ENCODE peak calls at places on chromosomes 11 and 22, in nine cellular contexts. One of them, this sample, is unnamed.

GRCh38 chr11:44596541-44597276 is 31.2 kb downstream of the CD82 start:
- DNase-seq in RWPE1: no peak
- DNase-seq in hepatocyte: no peak
- DNase-seq in IMR-90: no peak
- DNase-seq in A673: no peak
- DNase-seq in A549: no peak
- DNase-seq in GM06990: peak; percentile 81
- DNase-seq in GM13977: peak; percentile 70
- DNase-seq in activated CD8-positive, alpha-beta T cell treated with anti-CD3 and anti-CD28 coated beads for 36 hours: peak; percentile 89
- DNase-seq in this sample: peak; percentile 69

GRCh38 chr22:47205081-47205491 is 442.6 kb downstream of the TBC1D22A start:
- DNase-seq in RWPE1: no peak
- DNase-seq in hepatocyte: peak; percentile 2
- DNase-seq in IMR-90: no peak
- DNase-seq in A673: no peak
- DNase-seq in A549: no peak
- DNase-seq in GM06990: no peak
- DNase-seq in GM13977: no peak
- DNase-seq in activated CD8-positive, alpha-beta T cell treated with anti-CD3 and anti-CD28 coated beads for 36 hours: no peak
- DNase-seq in this sample: no peak

GRCh38 chr11:100863080-100863581 is 176.0 kb downstream of the ARHGAP42 start:
- DNase-seq in RWPE1: no peak
- DNase-seq in hepatocyte: peak; percentile 50
- DNase-seq in IMR-90: peak; percentile 95
- DNase-seq in A673: peak; percentile 45
- DNase-seq in A549: no peak
- DNase-seq in GM06990: no peak
- DNase-seq in GM13977: no peak
- DNase-seq in activated CD8-positive, alpha-beta T cell treated with anti-CD3 and anti-CD28 coated beads for 36 hours: peak; percentile 6
- DNase-seq in this sample: no peak

GRCh38 chr22:38935023-38935422 is 22.4 kb upstream of the APOBEC3A start:
- DNase-seq in RWPE1: peak; percentile 40
- DNase-seq in hepatocyte: no peak
- DNase-seq in IMR-90: no peak
- DNase-seq in A673: no peak
- DNase-seq in A549: no peak
- DNase-seq in GM06990: no peak
- DNase-seq in GM13977: no peak
- DNase-seq in activated CD8-positive, alpha-beta T cell treated with anti-CD3 and anti-CD28 coated beads for 36 hours: no peak
- DNase-seq in this sample: no peak

GRCh38 chr11:132999031-132999430 is 533.3 kb downstream of the OPCML start:
- DNase-seq in RWPE1: no peak
- DNase-seq in hepatocyte: no peak
- DNase-seq in IMR-90: no peak
- DNase-seq in A673: peak; percentile 24
- DNase-seq in A549: no peak
- DNase-seq in GM06990: no peak
- DNase-seq in GM13977: no peak
- DNase-seq in activated CD8-positive, alpha-beta T cell treated with anti-CD3 and anti-CD28 coated beads for 36 hours: no peak
- DNase-seq in this sample: no peak

GRCh38 chr22:20503816-20504215 is 3.6 kb upstream of the MED15 start:
- DNase-seq in RWPE1: no peak
- DNase-seq in hepatocyte: no peak
- DNase-seq in IMR-90: no peak
- DNase-seq in A673: peak; percentile 29
- DNase-seq in A549: no peak
- DNase-seq in GM06990: no peak
- DNase-seq in GM13977: no peak
- DNase-seq in activated CD8-positive, alpha-beta T cell treated with anti-CD3 and anti-CD28 coated beads for 36 hours: no peak
- DNase-seq in this sample: no peak

GRCh38 chr11:100827934-100828661 is 141.0 kb downstream of the ARHGAP42 start:
- DNase-seq in RWPE1: peak; percentile 8
- DNase-seq in hepatocyte: peak; percentile 68
- DNase-seq in IMR-90: peak; percentile 84
- DNase-seq in A673: peak; percentile 41
- DNase-seq in A549: peak; percentile 18
- DNase-seq in GM06990: peak; percentile 11
- DNase-seq in GM13977: no peak
- DNase-seq in activated CD8-positive, alpha-beta T cell treated with anti-CD3 and anti-CD28 coated beads for 36 hours: peak; percentile 6
- DNase-seq in this sample: peak; percentile 5

GRCh38 chr11:67649634-67650540 is 643 bp downstream of the ACY3 start:
- DNase-seq in RWPE1: no peak
- DNase-seq in hepatocyte: no peak
- DNase-seq in IMR-90: no peak
- DNase-seq in A673: no peak
- DNase-seq in A549: no peak
- DNase-seq in GM06990: peak; percentile 82
- DNase-seq in GM13977: no peak
- DNase-seq in activated CD8-positive, alpha-beta T cell treated with anti-CD3 and anti-CD28 coated beads for 36 hours: peak; percentile 43
- DNase-seq in this sample: no peak

GRCh38 chr22:22384668-22385244 is 123.8 kb downstream of the ZNF280B start:
- DNase-seq in RWPE1: no peak
- DNase-seq in hepatocyte: no peak
- DNase-seq in IMR-90: no peak
- DNase-seq in A673: no peak
- DNase-seq in A549: no peak
- DNase-seq in GM06990: no peak
- DNase-seq in GM13977: no peak
- DNase-seq in activated CD8-positive, alpha-beta T cell treated with anti-CD3 and anti-CD28 coated beads for 36 hours: no peak
- DNase-seq in this sample: no peak

GRCh38 chr11:119728226-119728626 is 774 bp downstream of the NECTIN1 start:
- DNase-seq in RWPE1: no peak
- DNase-seq in hepatocyte: no peak
- DNase-seq in IMR-90: no peak
- DNase-seq in A673: no peak
- DNase-seq in A549: peak; percentile 37
- DNase-seq in GM06990: no peak
- DNase-seq in GM13977: peak; percentile 71
- DNase-seq in activated CD8-positive, alpha-beta T cell treated with anti-CD3 and anti-CD28 coated beads for 36 hours: peak; percentile 29
- DNase-seq in this sample: peak; percentile 66

GRCh38 chr11:119134389-119134978 is 13.1 kb downstream of the HINFP start:
- DNase-seq in RWPE1: no peak
- DNase-seq in hepatocyte: no peak
- DNase-seq in IMR-90: no peak
- DNase-seq in A673: peak; percentile 31
- DNase-seq in A549: peak; percentile 47
- DNase-seq in GM06990: no peak
- DNase-seq in GM13977: no peak
- DNase-seq in activated CD8-positive, alpha-beta T cell treated with anti-CD3 and anti-CD28 coated beads for 36 hours: no peak
- DNase-seq in this sample: no peak

GRCh38 chr11:125341676-125342075 is 154.4 kb downstream of the FEZ1 start:
- DNase-seq in RWPE1: no peak
- DNase-seq in hepatocyte: no peak
- DNase-seq in IMR-90: no peak
- DNase-seq in A673: no peak
- DNase-seq in A549: no peak
- DNase-seq in GM06990: no peak
- DNase-seq in GM13977: no peak
- DNase-seq in activated CD8-positive, alpha-beta T cell treated with anti-CD3 and anti-CD28 coated beads for 36 hours: no peak
- DNase-seq in this sample: no peak

GRCh38 chr11:133040289-133040893 is 491.9 kb downstream of the OPCML start:
- DNase-seq in RWPE1: no peak
- DNase-seq in hepatocyte: peak; percentile 41
- DNase-seq in IMR-90: peak; percentile 3
- DNase-seq in A673: no peak
- DNase-seq in A549: no peak
- DNase-seq in GM06990: no peak
- DNase-seq in GM13977: no peak
- DNase-seq in activated CD8-positive, alpha-beta T cell treated with anti-CD3 and anti-CD28 coated beads for 36 hours: no peak
- DNase-seq in this sample: no peak

GRCh38 chr11:64406221-64406946 is 47.4 kb downstream of the RPS6KA4 start:
- DNase-seq in RWPE1: no peak
- DNase-seq in hepatocyte: peak; percentile 54
- DNase-seq in IMR-90: peak; percentile 6
- DNase-seq in A673: no peak
- DNase-seq in A549: no peak
- DNase-seq in GM06990: no peak
- DNase-seq in GM13977: no peak
- DNase-seq in activated CD8-positive, alpha-beta T cell treated with anti-CD3 and anti-CD28 coated beads for 36 hours: no peak
- DNase-seq in this sample: no peak

GRCh38 chr22:44270556-44270880 is 42.2 kb downstream of the SHISAL1 start:
- DNase-seq in RWPE1: no peak
- DNase-seq in hepatocyte: no peak
- DNase-seq in IMR-90: no peak
- DNase-seq in A673: no peak
- DNase-seq in A549: no peak
- DNase-seq in GM06990: no peak
- DNase-seq in GM13977: no peak
- DNase-seq in activated CD8-positive, alpha-beta T cell treated with anti-CD3 and anti-CD28 coated beads for 36 hours: no peak
- DNase-seq in this sample: no peak

GRCh38 chr11:120805960-120806555 is 217.8 kb upstream of the TBCEL start:
- DNase-seq in RWPE1: no peak
- DNase-seq in hepatocyte: no peak
- DNase-seq in IMR-90: no peak
- DNase-seq in A673: no peak
- DNase-seq in A549: no peak
- DNase-seq in GM06990: no peak
- DNase-seq in GM13977: no peak
- DNase-seq in activated CD8-positive, alpha-beta T cell treated with anti-CD3 and anti-CD28 coated beads for 36 hours: no peak
- DNase-seq in this sample: no peak

GRCh38 chr11:25423436-25424184 is 908.3 kb upstream of the ANO3 start:
- DNase-seq in RWPE1: peak; percentile 8
- DNase-seq in hepatocyte: no peak
- DNase-seq in IMR-90: peak; percentile 29
- DNase-seq in A673: no peak
- DNase-seq in A549: no peak
- DNase-seq in GM06990: no peak
- DNase-seq in GM13977: no peak
- DNase-seq in activated CD8-positive, alpha-beta T cell treated with anti-CD3 and anti-CD28 coated beads for 36 hours: no peak
- DNase-seq in this sample: no peak

GRCh38 chr22:31347251-31348008 is 1.3 kb upstream of the PATZ1 start:
- DNase-seq in RWPE1: peak; percentile 35
- DNase-seq in hepatocyte: peak; percentile 85
- DNase-seq in IMR-90: peak; percentile 62
- DNase-seq in A673: peak; percentile 91
- DNase-seq in A549: peak; percentile 20
- DNase-seq in GM06990: peak; percentile 86
- DNase-seq in GM13977: peak; percentile 67
- DNase-seq in activated CD8-positive, alpha-beta T cell treated with anti-CD3 and anti-CD28 coated beads for 36 hours: peak; percentile 74
- DNase-seq in this sample: peak; percentile 68

GRCh38 chr11:107858217-107859070 is at the start of gene SLC35F2:
- DNase-seq in RWPE1: peak; percentile 75
- DNase-seq in hepatocyte: peak; percentile 75
- DNase-seq in IMR-90: peak; percentile 37
- DNase-seq in A673: peak; percentile 92
- DNase-seq in A549: peak; percentile 55
- DNase-seq in GM06990: peak; percentile 92
- DNase-seq in GM13977: peak; percentile 82
- DNase-seq in activated CD8-positive, alpha-beta T cell treated with anti-CD3 and anti-CD28 coated beads for 36 hours: peak; percentile 83
- DNase-seq in this sample: peak; percentile 88

GRCh38 chr22:20777420-20778177 is 3.7 kb downstream of the SERPIND1 start:
- DNase-seq in RWPE1: peak; percentile 64
- DNase-seq in hepatocyte: peak; percentile 84
- DNase-seq in IMR-90: peak; percentile 94
- DNase-seq in A673: peak; percentile 61
- DNase-seq in A549: peak; percentile 69
- DNase-seq in GM06990: no peak
- DNase-seq in GM13977: no peak
- DNase-seq in activated CD8-positive, alpha-beta T cell treated with anti-CD3 and anti-CD28 coated beads for 36 hours: no peak
- DNase-seq in this sample: no peak

GRCh38 chr22:42114721-42115120 is 15.9 kb downstream of the CYP2D6 start:
- DNase-seq in RWPE1: no peak
- DNase-seq in hepatocyte: peak; percentile 80
- DNase-seq in IMR-90: peak; percentile 6
- DNase-seq in A673: peak; percentile 50
- DNase-seq in A549: peak; percentile 27
- DNase-seq in GM06990: no peak
- DNase-seq in GM13977: no peak
- DNase-seq in activated CD8-positive, alpha-beta T cell treated with anti-CD3 and anti-CD28 coated beads for 36 hours: peak; percentile 34
- DNase-seq in this sample: no peak
- TF ChIP-seq CTCF in RWPE1: no peak
- TF ChIP-seq CTCF in hepatocyte: peak; percentile 59
- TF ChIP-seq CTCF in IMR-90: peak; percentile 31
- TF ChIP-seq CTCF in A673: peak; percentile 48
- TF ChIP-seq CTCF in A549: peak; percentile 12
- TF ChIP-seq CTCF in GM06990: peak; percentile 12
- TF ChIP-seq CTCF in GM13977: no peak
- TF ChIP-seq CTCF in activated CD8-positive, alpha-beta T cell treated with anti-CD3 and anti-CD28 coated beads for 36 hours: peak; percentile 25
- TF ChIP-seq CTCF in this sample: no peak

DNA sequence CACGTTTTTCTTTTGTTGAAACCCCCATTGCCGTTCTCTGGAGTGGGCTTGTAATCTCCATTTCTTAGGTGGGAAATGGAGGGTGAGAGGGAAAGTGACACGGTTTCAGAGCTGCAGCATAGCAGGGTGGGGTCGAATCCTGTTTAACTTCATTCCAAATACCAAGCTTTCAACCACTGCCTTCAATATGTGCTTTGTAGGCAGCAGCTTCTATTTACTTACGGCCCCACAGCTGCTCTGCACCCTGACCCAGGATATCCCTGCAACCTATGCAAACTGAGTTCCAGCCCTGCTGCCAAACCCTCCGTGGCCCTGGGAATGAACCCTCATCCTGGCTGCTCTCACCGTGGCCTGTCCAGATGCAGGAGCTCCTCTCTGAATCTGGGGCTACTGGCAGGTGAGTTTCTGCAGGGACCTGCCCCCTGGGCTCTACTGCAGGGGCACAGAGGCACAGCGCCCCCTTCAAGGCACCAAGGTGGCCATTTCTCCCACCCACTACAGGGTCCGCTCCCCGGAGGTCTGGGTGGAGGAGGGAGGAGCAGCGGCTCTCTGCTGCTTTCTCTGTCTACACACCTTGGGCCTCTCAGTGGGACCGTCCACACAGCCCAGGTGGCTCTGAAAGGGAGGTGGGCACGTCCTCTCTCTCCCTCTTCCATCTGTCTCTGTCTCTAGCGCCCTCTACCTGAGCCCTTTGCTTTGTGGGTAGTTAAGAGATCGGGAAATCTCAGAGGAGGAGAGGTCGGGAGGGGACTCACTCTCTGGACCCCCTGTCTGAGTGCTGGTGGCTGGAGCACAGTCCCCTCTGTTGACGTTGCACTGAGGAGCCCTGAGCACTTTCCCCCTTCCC is 279.1 kb downstream of the BRD1 start:
- DNase-seq in RWPE1: no peak
- DNase-seq in hepatocyte: peak; percentile 42
- DNase-seq in IMR-90: no peak
- DNase-seq in A673: no peak
- DNase-seq in A549: no peak
- DNase-seq in GM06990: no peak
- DNase-seq in GM13977: no peak
- DNase-seq in activated CD8-positive, alpha-beta T cell treated with anti-CD3 and anti-CD28 coated beads for 36 hours: no peak
- DNase-seq in this sample: no peak
- TF ChIP-seq CTCF in RWPE1: no peak
- TF ChIP-seq CTCF in hepatocyte: peak; percentile 6
- TF ChIP-seq CTCF in IMR-90: no peak
- TF ChIP-seq CTCF in A673: peak; percentile 35
- TF ChIP-seq CTCF in A549: no peak
- TF ChIP-seq CTCF in GM06990: no peak
- TF ChIP-seq CTCF in GM13977: no peak
- TF ChIP-seq CTCF in activated CD8-positive, alpha-beta T cell treated with anti-CD3 and anti-CD28 coated beads for 36 hours: no peak
- TF ChIP-seq CTCF in this sample: no peak

GRCh38 chr11:55714982-55715888 is 53.2 kb downstream of the OR4C6 start:
- DNase-seq in RWPE1: no peak
- DNase-seq in hepatocyte: no peak
- DNase-seq in IMR-90: no peak
- DNase-seq in A673: peak; percentile 58
- DNase-seq in A549: no peak
- DNase-seq in GM06990: no peak
- DNase-seq in GM13977: no peak
- DNase-seq in activated CD8-positive, alpha-beta T cell treated with anti-CD3 and anti-CD28 coated beads for 36 hours: peak; percentile 30
- DNase-seq in this sample: no peak
- TF ChIP-seq CTCF in RWPE1: peak; percentile 12
- TF ChIP-seq CTCF in hepatocyte: no peak
- TF ChIP-seq CTCF in IMR-90: no peak
- TF ChIP-seq CTCF in A673: peak; percentile 76
- TF ChIP-seq CTCF in A549: no peak
- TF ChIP-seq CTCF in GM06990: peak; percentile 48
- TF ChIP-seq CTCF in GM13977: peak; percentile 47
- TF ChIP-seq CTCF in activated CD8-positive, alpha-beta T cell treated with anti-CD3 and anti-CD28 coated beads for 36 hours: peak; percentile 25
- TF ChIP-seq CTCF in this sample: peak; percentile 45

GRCh38 chr22:18070556-18071306 is 7.1 kb upstream of the PEX26 start:
- DNase-seq in RWPE1: peak; percentile 63
- DNase-seq in hepatocyte: no peak
- DNase-seq in IMR-90: no peak
- DNase-seq in A673: no peak
- DNase-seq in A549: no peak
- DNase-seq in GM06990: no peak
- DNase-seq in GM13977: no peak
- DNase-seq in activated CD8-positive, alpha-beta T cell treated with anti-CD3 and anti-CD28 coated beads for 36 hours: peak; percentile 21
- DNase-seq in this sample: no peak
- TF ChIP-seq CTCF in RWPE1: peak; percentile 73
- TF ChIP-seq CTCF in hepatocyte: peak; percentile 27
- TF ChIP-seq CTCF in IMR-90: peak; percentile 12
- TF ChIP-seq CTCF in A673: peak; percentile 55
- TF ChIP-seq CTCF in A549: no peak
- TF ChIP-seq CTCF in GM06990: peak; percentile 50
- TF ChIP-seq CTCF in GM13977: peak; percentile 42
- TF ChIP-seq CTCF in activated CD8-positive, alpha-beta T cell treated with anti-CD3 and anti-CD28 coated beads for 36 hours: peak; percentile 47
- TF ChIP-seq CTCF in this sample: no peak

This sample was measured in GM20000.